ENCODE peak calls at places on chromosomes 2 and 18, in ten cellular contexts. I is stimulated activated CD4-positive, alpha-beta T cell treated with anti-CD3 and anti-CD28 coated beads, Interleukin-2, amount 100 ng/mL, for 4 hours; K is trophoblast cell; J is ovary; C is Calu3; W is heart left ventricle; S is kidney epithelial cell; O is activated T-cell treated with anti-CD3 and anti-CD28 coated beads, Interleukin-2, amount 50 U/mL, for 1 hour; Z is GM04504; N is NCI-H1105. Q is an unnamed sample.

GRCh38 chr2:108279468-108279867 is 9.2 kb upstream of the SULT1C2 start:
- DNase-seq in I (no peak), K (no peak), J (no peak), C (no peak), W (no peak), S (no peak), O (no peak), Z (no peak), N (no peak), Q (no peak)

GRCh38 chr2:215830313-215830712 is 183.0 kb downstream of the MREG start:
- DNase-seq in I (no peak), K (peak), J (peak), C (peak), W (peak), S (peak), O (no peak), Z (peak), N (no peak), Q (no peak)

GRCh38 chr2:225002656-225003045 is 39.6 kb downstream of the DOCK10 start:
- DNase-seq in I (peak), K (no peak), J (no peak), C (no peak), W (no peak), S (peak), O (peak), Z (no peak), N (no peak), Q (no peak)

GRCh38 chr2:163682695-163683094 is 53.1 kb downstream of the FIGN start:
- DNase-seq in I (no peak), K (peak), J (no peak), C (peak), W (no peak), S (no peak), O (no peak), Z (no peak), N (no peak), Q (no peak)

GRCh38 chr2:145617906-145618305 is 1098.0 kb upstream of the ZEB2 start:
- DNase-seq in I (no peak), K (no peak), J (no peak), C (no peak), W (no peak), S (no peak), O (no peak), Z (no peak), N (peak), Q (no peak)

GRCh38 chr2:147538088-147538487 is 306.7 kb upstream of the ACVR2A start:
- DNase-seq in I (no peak), K (no peak), J (no peak), C (no peak), W (no peak), S (no peak), O (no peak), Z (peak), N (no peak), Q (no peak)

GRCh38 chr2:59584958-59585357 is 968.5 kb downstream of the BCL11A start:
- DNase-seq in I (no peak), K (no peak), J (no peak), C (peak), W (no peak), S (no peak), O (no peak), Z (no peak), N (peak), Q (no peak)

GRCh38 chr2:207113403-207113802 is 52.3 kb downstream of the KLF7 start:
- DNase-seq in I (no peak), K (no peak), J (no peak), C (no peak), W (no peak), S (no peak), O (no peak), Z (no peak), N (peak), Q (no peak)

GRCh38 chr2:25297738-25298137 is 44.0 kb downstream of the DNMT3A start:
- DNase-seq in I (no peak), K (no peak), J (no peak), C (no peak), W (no peak), S (no peak), O (no peak), Z (no peak), N (no peak), Q (no peak)

GRCh38 chr18:55488473-55488872 is 99.5 kb downstream of the TCF4 start:
- DNase-seq in I (no peak), K (no peak), J (no peak), C (no peak), W (no peak), S (no peak), O (no peak), Z (no peak), N (no peak), Q (no peak)

GRCh38 chr2:121944072-121944829 is 188.8 kb downstream of the TSN start:
- DNase-seq in I (no peak), K (peak), J (no peak), C (no peak), W (peak), S (peak), O (no peak), Z (peak), N (no peak), Q (peak)

GRCh38 chr2:46276652-46277051 is 20.6 kb upstream of the EPAS1 start:
- DNase-seq in I (no peak), K (no peak), J (no peak), C (no peak), W (no peak), S (no peak), O (no peak), Z (no peak), N (no peak), Q (no peak)

GRCh38 chr2:176074919-176075425 is 8.8 kb downstream of the EVX2 start:
- DNase-seq in I (no peak), K (no peak), J (no peak), C (no peak), W (no peak), S (no peak), O (no peak), Z (no peak), N (peak), Q (no peak)

GRCh38 chr2:215826838-215827441 is 186.4 kb downstream of the MREG start:
- DNase-seq in I (no peak), K (peak), J (no peak), C (no peak), W (no peak), S (no peak), O (no peak), Z (no peak), N (no peak), Q (no peak)

GRCh38 chr2:205612661-205613060 is 69.6 kb upstream of the NRP2 start:
- DNase-seq in I (peak), K (no peak), J (no peak), C (no peak), W (no peak), S (no peak), O (no peak), Z (no peak), N (no peak), Q (no peak)

GRCh38 chr2:237732790-237733349 is 65.7 kb upstream of the RBM44 start:
- DNase-seq in I (no peak), K (no peak), J (no peak), C (no peak), W (peak), S (no peak), O (no peak), Z (no peak), N (no peak), Q (no peak)

GRCh38 chr18:10406172-10406663 is 48.2 kb upstream of the APCDD1 start:
- DNase-seq in I (no peak), K (no peak), J (no peak), C (no peak), W (peak), S (no peak), O (no peak), Z (no peak), N (peak), Q (no peak)

GRCh38 chr2:38828460-38828859 is 47.3 kb downstream of the DHX57 start:
- DNase-seq in I (no peak), K (no peak), J (no peak), C (no peak), W (no peak), S (no peak), O (no peak), Z (no peak), N (no peak), Q (no peak)

GRCh38 chr2:164388511-164388910 is 232.8 kb downstream of the GRB14 start:
- DNase-seq in I (no peak), K (peak), J (no peak), C (peak), W (no peak), S (peak), O (no peak), Z (peak), N (no peak), Q (peak)

GRCh38 chr2:195407782-195408181 is 249.2 kb upstream of the SLC39A10 start:
- DNase-seq in I (no peak), K (peak), J (no peak), C (no peak), W (no peak), S (no peak), O (no peak), Z (peak), N (no peak), Q (no peak)

GRCh38 chr2:186125156-186125555 is 360.9 kb upstream of the ZC3H15 start:
- DNase-seq in I (no peak), K (no peak), J (no peak), C (no peak), W (no peak), S (no peak), O (no peak), Z (no peak), N (no peak), Q (no peak)

GRCh38 chr2:217901826-217902225 is 101.0 kb downstream of the TNS1 start:
- DNase-seq in I (no peak), K (no peak), J (no peak), C (no peak), W (peak), S (no peak), O (no peak), Z (no peak), N (no peak), Q (peak)

GRCh38 chr2:232438951-232439757 is 16.8 kb upstream of the ALPI start:
- DNase-seq in I (no peak), K (peak), J (peak), C (peak), W (no peak), S (no peak), O (peak), Z (no peak), N (no peak), Q (no peak)

GRCh38 chr2:239337877-239338484 is 62.8 kb downstream of the HDAC4 start:
- DNase-seq in I (no peak), K (no peak), J (no peak), C (no peak), W (no peak), S (no peak), O (no peak), Z (no peak), N (peak), Q (no peak)

GRCh38 chr2:237440819-237441281 is 26.9 kb upstream of the COL6A3 start:
- DNase-seq in I (no peak), K (no peak), J (no peak), C (no peak), W (no peak), S (no peak), O (no peak), Z (no peak), N (no peak), Q (no peak)

GRCh38 chr2:118902279-118903028 is 39.5 kb upstream of the MARCO start:
- DNase-seq in I (no peak), K (no peak), J (no peak), C (no peak), W (no peak), S (no peak), O (no peak), Z (no peak), N (no peak), Q (no peak)